ENCODE peak calls at places on chromosomes 16 and 17, in six cellular contexts. J is IMR-90, D is HEK293T, H is A549, W is GM12878, Q is HepG2. C is an unnamed sample.

GRCh38 chr16:14364386-14365199 is 265.5 kb downstream of the PARN start:
- DNase-seq in Q (peak; percentile 99), W (no peak), H (peak; percentile 92), J (peak; percentile 89), D (no peak), C (peak; percentile 39)

GRCh38 chr17:65177901-65178300 is 40.7 kb downstream of the RGS9 start:
- DNase-seq in H (no peak), Q (no peak), J (peak; percentile 83), D (no peak), W (no peak), C (no peak)

GRCh38 chr16:52491216-52491615 is 55.7 kb downstream of the TOX3 start:
- DNase-seq in W (no peak), D (no peak), Q (no peak), H (no peak), J (no peak), C (no peak)

GRCh38 chr16:9610727-9611126 is 519.3 kb downstream of the HAPSTR1 start:
- DNase-seq in J (no peak), Q (no peak), W (no peak), D (no peak), H (no peak), C (peak; percentile 12)

GRCh38 chr17:50201226-50201854 is at the start of gene COL1A1:
- DNase-seq in J (peak; percentile 90), W (no peak), H (no peak), D (no peak), Q (no peak), C (no peak)

GRCh38 chr17:5800646-5801045 is 216.3 kb upstream of the NLRP1 start:
- DNase-seq in W (no peak), Q (no peak), J (no peak), D (no peak), H (no peak), C (no peak)

GRCh38 chr17:282912-283882 is 69.4 kb downstream of the RPH3AL start:
- DNase-seq in H (no peak), W (no peak), D (no peak), J (no peak), Q (no peak), C (no peak)

GRCh38 chr17:1649116-1649843 is 386 bp downstream of the RILP start:
- DNase-seq in W (no peak), H (peak; percentile 78), D (peak; percentile 73), Q (peak; percentile 64), J (peak; percentile 88), C (peak; percentile 72)

GRCh38 chr16:7231762-7232161 is 100.9 kb upstream of the RBFOX1 start:
- DNase-seq in D (no peak), W (no peak), H (no peak), Q (no peak), J (no peak), C (no peak)

DNA sequence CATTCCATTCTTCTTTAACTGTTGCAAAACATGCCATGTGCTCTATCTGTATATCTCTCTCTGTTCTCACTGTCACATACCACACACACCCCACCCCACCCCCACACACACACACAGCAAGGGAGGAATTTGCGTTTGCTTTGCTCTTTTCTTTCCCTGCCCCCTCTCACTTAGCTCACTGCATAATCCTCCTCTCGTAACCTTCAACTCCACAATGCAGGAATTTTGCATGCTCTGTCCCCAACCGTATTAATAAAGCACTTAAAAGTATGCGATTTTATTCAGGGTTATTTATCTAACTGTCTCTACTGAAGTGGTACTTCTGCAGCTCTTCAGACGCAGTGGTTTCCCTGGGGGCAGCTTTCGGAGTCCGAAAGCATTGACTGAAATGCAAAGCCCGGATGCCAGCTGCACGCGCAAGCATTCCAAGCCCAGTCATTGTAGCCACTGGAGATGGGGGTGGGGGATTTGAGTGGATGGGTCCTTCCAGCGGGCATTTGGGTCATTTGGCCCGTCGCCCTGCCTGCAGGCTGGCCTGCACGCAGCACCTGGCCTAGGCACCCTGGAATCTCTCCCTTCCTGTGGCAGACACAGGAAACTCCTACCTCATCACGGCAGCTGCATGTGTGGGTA is 105.3 kb upstream of the RBFOX1 start:
- DNase-seq in W (no peak), D (no peak), J (no peak), H (no peak), Q (no peak), C (no peak)
- TF ChIP-seq BHLHE40 in W (no peak), D (no peak), J (no peak), H (no peak), Q (no peak), C (no peak)

GRCh38 chr17:72714357-72714966 is 378.0 kb downstream of the SLC39A11 start:
- DNase-seq in D (no peak), W (no peak), J (no peak), Q (no peak), H (no peak), C (no peak)
- TF ChIP-seq BHLHE40 in D (no peak), W (no peak), J (no peak), Q (no peak), H (no peak), C (no peak)

GRCh38 chr16:87549627-87550509 is 52.4 kb upstream of the JPH3 start:
- DNase-seq in Q (no peak), D (no peak), J (no peak), W (no peak), H (no peak), C (no peak)

GRCh38 chr16:87552072-87552718 is 50.1 kb upstream of the JPH3 start:
- DNase-seq in Q (no peak), J (no peak), H (no peak), D (no peak), W (no peak), C (no peak)

GRCh38 chr16:87552772-87553171 is 49.5 kb upstream of the JPH3 start:
- DNase-seq in J (no peak), D (no peak), W (no peak), Q (no peak), H (no peak), C (no peak)

GRCh38 chr16:87550510-87550961 is 51.8 kb upstream of the JPH3 start:
- DNase-seq in H (peak; percentile 36), W (no peak), J (no peak), D (peak; percentile 75), Q (no peak), C (peak; percentile 76)

GRCh38 chr16:87551487-87551886 is 50.8 kb upstream of the JPH3 start:
- DNase-seq in J (no peak), D (no peak), Q (no peak), W (no peak), H (no peak), C (no peak)
- TF ChIP-seq BHLHE40 in J (no peak), D (no peak), Q (no peak), W (no peak), H (no peak), C (no peak)

DNA sequence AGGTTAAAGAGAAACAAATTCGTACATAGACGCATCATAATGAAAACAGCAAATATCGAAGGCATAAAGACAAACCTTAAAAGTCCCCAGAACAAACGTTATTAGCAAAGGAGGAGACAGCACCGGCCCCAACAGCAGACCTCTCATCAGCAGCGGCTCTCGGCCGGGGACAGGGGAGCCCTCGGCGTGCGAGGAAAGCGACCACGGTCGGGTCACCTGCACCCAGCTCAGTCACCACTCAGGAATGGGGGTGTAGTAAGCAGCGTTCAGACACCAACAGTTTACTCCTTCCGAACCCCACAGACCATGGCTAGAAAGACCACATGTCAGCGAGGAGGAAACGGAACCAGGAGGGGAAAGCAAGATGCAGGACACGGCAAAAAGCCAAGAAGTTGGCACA is 109.3 kb upstream of the CHMP6 start:
- DNase-seq in Q (no peak), J (no peak), W (no peak), H (no peak), D (no peak), C (no peak)
- TF ChIP-seq BHLHE40 in Q (no peak), J (no peak), W (no peak), H (no peak), D (no peak), C (no peak)